ENCODE peak calls at places on chromosome X, in seven cellular contexts. P, Z, H, L, A, J and T are unnamed samples.

GRCh38 chrX:135740683-135741149 is 27.3 kb downstream of the CT45A3 start:
- DNase-seq in H (peak; percentile 5), L (no peak), J (no peak), Z (peak; percentile 26), A (peak; percentile 44), P (no peak), T (peak; percentile 73)

GRCh38 chrX:632391-633042 is 1.9 kb downstream of the SHOX start:
- DNase-seq in Z (no peak), L (no peak), J (no peak), H (no peak), P (no peak), A (no peak), T (no peak)

GRCh38 chrX:24777660-24778059 is 83.9 kb downstream of the POLA1 start:
- DNase-seq in J (no peak), Z (no peak), A (no peak), P (no peak), L (no peak), H (no peak), T (no peak)

GRCh38 chrX:132968282-132968681 is 9.9 kb upstream of the HS6ST2 start:
- DNase-seq in L (no peak), A (no peak), H (no peak), J (no peak), P (no peak), Z (no peak), T (no peak)

GRCh38 chrX:38275615-38276014 is 51.7 kb downstream of the RPGR start:
- DNase-seq in P (no peak), J (no peak), A (peak; percentile 76), Z (no peak), L (no peak), H (peak; percentile 51), T (no peak)

GRCh38 chrX:32774966-32775365 is 436.4 kb downstream of the DMD start:
- DNase-seq in L (no peak), A (no peak), J (no peak), P (no peak), Z (no peak), H (no peak), T (no peak)

GRCh38 chrX:1592128-1592862 is 891 bp downstream of the AKAP17A start:
- DNase-seq in Z (peak; percentile 38), A (no peak), J (no peak), H (peak; percentile 25), P (no peak), L (peak; percentile 38), T (no peak)

GRCh38 chrX:111719426-111720210 is 38.6 kb downstream of the ALG13 start:
- DNase-seq in Z (no peak), L (no peak), P (no peak), J (no peak), H (no peak), A (peak; percentile 3), T (no peak)

GRCh38 chrX:77900688-77901087 is 1.4 kb downstream of the COX7B start:
- DNase-seq in L (no peak), P (no peak), H (no peak), A (no peak), Z (no peak), J (no peak), T (no peak)

GRCh38 chrX:118353081-118353850 is 7.4 kb downstream of the WDR44 start:
- DNase-seq in L (no peak), Z (no peak), A (no peak), H (no peak), P (no peak), J (no peak), T (no peak)

GRCh38 chrX:49042581-49043219 is 457 bp downstream of the TFE3 start:
- DNase-seq in Z (no peak), A (no peak), L (no peak), P (no peak), H (no peak), J (no peak), T (no peak)

GRCh38 chrX:5233830-5234229 is 994.8 kb downstream of the NLGN4X start:
- DNase-seq in P (no peak), A (no peak), L (no peak), J (no peak), H (no peak), Z (no peak), T (no peak)

GRCh38 chrX:69062493-69062892 is 102.8 kb downstream of the PJA1 start:
- DNase-seq in J (peak; percentile 4), Z (no peak), H (no peak), P (no peak), A (no peak), L (no peak), T (peak; percentile 76)

GRCh38 chrX:21740329-21741274 is 17.3 kb downstream of the SMPX start:
- DNase-seq in P (no peak), L (peak; percentile 18), A (no peak), H (peak; percentile 59), J (no peak), Z (peak; percentile 10), T (peak; percentile 42)

GRCh38 chrX:70494441-70494840 is 49.8 kb downstream of the DLG3 start:
- DNase-seq in H (no peak), L (no peak), A (no peak), J (no peak), Z (no peak), P (no peak), T (no peak)

GRCh38 chrX:10103023-10103422 is 53.8 kb upstream of the CLCN4 start:
- DNase-seq in J (no peak), Z (no peak), H (no peak), L (no peak), A (no peak), P (no peak), T (no peak)

GRCh38 chrX:50770702-50771101 is 43.3 kb downstream of the SHROOM4 start:
- DNase-seq in A (peak; percentile 2), P (no peak), L (no peak), J (no peak), H (peak; percentile 64), Z (peak; percentile 68), T (no peak)

GRCh38 chrX:70908541-70908940 is at the start of gene TEX11:
- DNase-seq in Z (no peak), J (no peak), L (no peak), H (peak; percentile 3), P (no peak), A (no peak), T (no peak)

DNA sequence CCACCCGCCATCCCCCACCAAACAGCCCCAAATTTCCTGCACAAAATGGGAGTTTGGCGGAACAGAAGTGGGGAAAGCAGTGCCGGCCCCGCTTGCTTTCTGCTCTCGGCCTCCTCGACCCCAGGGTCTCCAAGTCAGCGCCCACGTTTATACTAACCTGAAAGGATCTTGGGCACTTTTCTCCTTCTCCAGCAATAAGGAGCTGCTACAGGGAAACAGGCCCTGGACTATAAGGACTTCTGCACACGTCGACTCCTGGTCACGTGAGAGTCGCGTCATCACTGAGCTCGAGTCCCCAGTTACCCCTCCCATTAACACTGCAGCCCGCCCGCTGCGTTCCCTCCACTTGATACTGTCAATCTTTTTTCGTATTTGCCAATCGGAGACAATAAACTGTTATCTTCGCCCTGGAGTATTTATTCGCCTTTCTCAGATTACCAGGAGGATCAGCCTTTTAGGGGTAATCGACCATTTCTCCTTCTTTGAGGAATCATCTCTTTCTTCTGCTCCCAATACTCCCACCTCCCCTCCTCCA is at the start of gene TCEAL8:
- DNase-seq in J (peak; percentile 67), A (peak; percentile 72), L (peak; percentile 75), P (peak; percentile 93), H (peak; percentile 53), Z (peak; percentile 82), T (peak; percentile 73)
- TF ChIP-seq POLR2A in J (peak; percentile 37), A (peak; percentile 31), L (peak; percentile 63), P (peak; percentile 70), H (peak; percentile 56), Z (peak; percentile 63), T (no peak)

DNA sequence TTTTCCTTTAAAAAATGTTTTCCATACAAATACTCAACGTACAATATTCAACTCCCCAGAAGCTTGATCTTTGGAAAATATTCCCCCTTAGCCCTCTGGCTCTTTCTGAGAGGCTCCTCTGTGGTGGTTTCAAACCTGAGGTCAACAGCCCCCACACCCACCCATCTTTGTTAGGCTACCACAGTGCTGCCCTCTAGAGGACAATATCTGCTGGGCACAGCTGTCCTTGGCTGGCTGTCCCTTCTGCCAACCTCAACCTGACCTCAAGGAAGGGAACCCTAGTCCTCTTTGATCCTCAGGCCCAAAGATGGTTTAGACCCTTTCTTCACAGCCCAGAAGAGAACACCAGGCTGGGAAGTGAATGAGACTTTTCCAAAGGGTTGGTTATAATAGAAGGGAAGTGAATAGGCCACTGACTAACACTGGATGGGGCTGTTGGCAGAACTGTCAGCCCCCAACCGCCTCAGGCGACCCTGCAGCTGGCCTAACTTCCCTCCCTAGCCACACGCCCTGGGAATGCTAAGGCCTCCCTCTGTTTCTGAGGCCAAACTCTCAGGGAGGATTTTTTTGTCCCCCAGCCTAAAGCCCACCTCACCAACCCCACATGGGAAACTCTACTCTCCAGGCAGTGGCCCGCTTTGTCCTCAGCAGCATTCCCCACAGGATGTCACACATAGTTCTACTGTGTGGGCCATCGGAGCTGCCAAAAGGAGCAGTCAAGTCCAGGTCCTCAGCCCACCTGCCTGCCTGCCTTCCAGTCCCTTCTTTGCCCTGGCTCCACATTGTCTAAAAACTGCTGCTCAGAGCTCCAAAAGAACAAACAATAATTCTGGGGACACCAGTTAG is 34.3 kb downstream of the NYX start:
- DNase-seq in P (no peak), L (no peak), Z (no peak), H (peak; percentile 29), A (peak; percentile 30), J (no peak), T (no peak)
- TF ChIP-seq CTCF in P (no peak), L (no peak), Z (peak; percentile 28), H (peak; percentile 68), A (peak; percentile 32), J (no peak), T (no peak)

GRCh38 chrX:47650164-47651042 is at the start of gene ELK1:
- DNase-seq in H (peak; percentile 42), P (peak; percentile 99), J (peak; percentile 97), Z (peak; percentile 94), L (peak; percentile 94), A (peak; percentile 99), T (peak; percentile 93)
- TF ChIP-seq POLR2A in H (peak; percentile 44), P (peak; percentile 50), J (peak; percentile 35), Z (peak; percentile 67), L (peak; percentile 58), A (peak; percentile 32), T (no peak)

DNA sequence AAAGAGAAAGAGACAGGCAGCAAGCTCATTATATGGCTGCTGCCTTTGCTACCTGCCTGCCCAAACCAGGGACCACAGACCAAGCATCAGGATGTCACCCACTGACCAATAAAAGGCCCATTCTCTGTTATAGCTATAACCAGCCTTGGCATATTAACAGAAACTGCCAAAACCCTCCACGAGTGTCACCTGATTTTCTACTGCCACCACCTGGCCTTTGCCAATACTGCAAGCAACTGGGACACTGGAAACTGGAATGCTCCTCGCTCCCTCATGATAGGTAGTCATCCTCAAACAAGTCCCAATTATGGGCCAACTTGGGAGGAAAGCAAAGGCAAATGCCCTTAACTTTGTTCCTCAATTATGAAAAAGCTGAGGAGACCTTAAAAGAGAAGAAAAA is 76.0 kb downstream of the SPIN4 start:
- DNase-seq in H (peak; percentile 4), A (peak; percentile 19), J (no peak), P (no peak), Z (peak; percentile 14), L (no peak), T (no peak)
- TF ChIP-seq CTCF in H (peak; percentile 59), A (peak; percentile 18), J (no peak), P (no peak), Z (no peak), L (no peak), T (no peak)